ENCODE peak calls at places on chromosomes 3 and 15, in eight cellular contexts. T, F, D, X, C, N, M and E are unnamed samples.

GRCh38 chr15:90018216-90018831 is 17.2 kb downstream of the ZNF710 start:
- DNase-seq in T (no peak), F (peak; percentile 52), D (no peak), X (no peak), C (no peak), N (no peak), M (no peak), E (no peak)

GRCh38 chr3:185024966-185025365 is 127.9 kb downstream of the C3orf70 start:
- DNase-seq in T (no peak), F (no peak), D (no peak), X (no peak), C (no peak), N (no peak), M (no peak), E (no peak)

GRCh38 chr3:22691407-22691806 is 511.7 kb upstream of the UBE2E2 start:
- DNase-seq in T (peak; percentile 16), F (no peak), D (no peak), X (no peak), C (no peak), N (no peak), M (no peak), E (no peak)

GRCh38 chr3:14773691-14774128 is 45.1 kb upstream of the FGD5 start:
- DNase-seq in T (peak; percentile 11), F (peak; percentile 62), D (no peak), X (no peak), C (no peak), N (no peak), M (no peak), E (no peak)

GRCh38 chr15:73873889-73874511 is 636 bp downstream of the TBC1D21 start:
- DNase-seq in T (no peak), F (no peak), D (peak; percentile 83), X (peak; percentile 64), C (peak; percentile 59), N (no peak), M (peak; percentile 52), E (no peak)

GRCh38 chr3:185270262-185270955 is 16.6 kb upstream of the EHHADH start:
- DNase-seq in T (peak; percentile 50), F (no peak), D (peak; percentile 62), X (peak; percentile 9), C (peak; percentile 54), N (no peak), M (no peak), E (no peak)

GRCh38 chr15:53453253-53454105 is 306.0 kb downstream of the WDR72 start:
- DNase-seq in T (no peak), F (no peak), D (no peak), X (no peak), C (no peak), N (no peak), M (peak; percentile 55), E (no peak)

GRCh38 chr15:92113832-92114231 is 260.3 kb downstream of the SLCO3A1 start:
- DNase-seq in T (peak; percentile 54), F (no peak), D (no peak), X (no peak), C (no peak), N (no peak), M (no peak), E (no peak)

GRCh38 chr3:127735767-127736693 is 63.3 kb downstream of the ABTB1 start:
- DNase-seq in T (no peak), F (no peak), D (peak; percentile 82), X (no peak), C (peak; percentile 86), N (no peak), M (no peak), E (peak; percentile 26)

GRCh38 chr3:159795776-159796175 is 192.9 kb upstream of the IL12A start:
- DNase-seq in T (no peak), F (no peak), D (no peak), X (no peak), C (no peak), N (no peak), M (no peak), E (no peak)

GRCh38 chr3:129974451-129975331 is at the start of gene TRH:
- DNase-seq in T (peak; percentile 41), F (no peak), D (peak; percentile 4), X (no peak), C (no peak), N (no peak), M (no peak), E (no peak)

GRCh38 chr15:85142324-85142723 is 160.7 kb downstream of the PDE8A start:
- DNase-seq in T (no peak), F (no peak), D (peak; percentile 70), X (no peak), C (peak; percentile 42), N (no peak), M (no peak), E (peak; percentile 45)

GRCh38 chr15:38274135-38274534 is 21.5 kb downstream of the SPRED1 start:
- DNase-seq in T (no peak), F (no peak), D (no peak), X (peak; percentile 5), C (no peak), N (no peak), M (no peak), E (no peak)

GRCh38 chr3:43468141-43468540 is 153.7 kb downstream of the ANO10 start:
- DNase-seq in T (no peak), F (no peak), D (peak; percentile 16), X (no peak), C (no peak), N (no peak), M (no peak), E (peak; percentile 22)

GRCh38 chr3:38645076-38645475 is 4.4 kb downstream of the SCN5A start:
- DNase-seq in T (no peak), F (peak; percentile 50), D (no peak), X (no peak), C (no peak), N (no peak), M (no peak), E (no peak)

GRCh38 chr15:89899951-89900567 is 6.3 kb upstream of the AP3S2 start:
- DNase-seq in T (no peak), F (no peak), D (no peak), X (no peak), C (no peak), N (no peak), M (no peak), E (no peak)

GRCh38 chr3:195895900-195896360 is 12.4 kb downstream of the TNK2 start:
- DNase-seq in T (peak; percentile 48), F (peak; percentile 95), D (no peak), X (peak; percentile 87), C (peak; percentile 47), N (peak; percentile 74), M (peak; percentile 66), E (no peak)

GRCh38 chr3:9951962-9952805 is at the start of gene PRRT3:
- DNase-seq in T (peak; percentile 76), F (no peak), D (peak; percentile 52), X (peak; percentile 74), C (peak; percentile 44), N (peak; percentile 42), M (peak; percentile 45), E (no peak)

GRCh38 chr3:30516238-30516637 is 90.2 kb upstream of the TGFBR2 start:
- DNase-seq in T (no peak), F (no peak), D (no peak), X (no peak), C (no peak), N (no peak), M (no peak), E (peak; percentile 68)

GRCh38 chr15:76954744-76955143 is 23.2 kb downstream of the RCN2 start:
- DNase-seq in T (no peak), F (no peak), D (no peak), X (no peak), C (peak; percentile 56), N (no peak), M (no peak), E (no peak)

GRCh38 chr15:83200162-83200561 is 7.5 kb downstream of the HDGFL3 start:
- DNase-seq in T (no peak), F (no peak), D (peak; percentile 79), X (no peak), C (peak; percentile 71), N (no peak), M (no peak), E (no peak)

GRCh38 chr3:164380156-164380555 is 698.1 kb downstream of the SI start:
- DNase-seq in T (no peak), F (no peak), D (no peak), X (no peak), C (no peak), N (no peak), M (no peak), E (no peak)

GRCh38 chr15:48579945-48580671 is 65.4 kb downstream of the FBN1 start:
- DNase-seq in T (no peak), F (no peak), D (peak; percentile 59), X (no peak), C (no peak), N (no peak), M (no peak), E (no peak)